ENCODE peak calls at places on chromosomes 3 and 15, in five cellular contexts. C is choroid plexus epithelial cell, Z is lower leg skin, E is AG04449, S is cardiac muscle cell. X is an unnamed sample.

GRCh38 chr3:151644005-151644685 is 89.6 kb upstream of the AADACL2 start:
- DNase-seq in Z (no peak), C (no peak), E (no peak), S (no peak), X (no peak)

GRCh38 chr3:33612641-33613040 is 105.4 kb downstream of the CLASP2 start:
- DNase-seq in S (no peak), Z (no peak), C (no peak), E (no peak), X (no peak)

GRCh38 chr15:88613074-88613944 is 7.8 kb upstream of the AEN start:
- DNase-seq in S (peak; percentile 19), E (no peak), Z (no peak), C (peak; percentile 70), X (no peak)

GRCh38 chr15:99343836-99344551 is 92.7 kb downstream of the LRRC28 start:
- DNase-seq in S (peak; percentile 37), C (no peak), E (no peak), Z (no peak), X (no peak)

GRCh38 chr3:159840900-159841299 is 147.7 kb upstream of the IL12A start:
- DNase-seq in Z (no peak), C (peak; percentile 90), E (no peak), S (no peak), X (peak; percentile 88)

GRCh38 chr15:69092159-69092558 is 68.3 kb upstream of the GLCE start:
- DNase-seq in Z (no peak), C (peak; percentile 80), S (no peak), E (no peak), X (peak; percentile 92)

GRCh38 chr3:43582876-43583275 is 38.9 kb downstream of the ANO10 start:
- DNase-seq in Z (no peak), C (peak; percentile 10), E (peak; percentile 1), S (peak; percentile 30), X (no peak)

GRCh38 chr3:125212509-125213372 is at the start of gene SLC12A8:
- DNase-seq in E (no peak), S (peak; percentile 25), C (no peak), Z (peak; percentile 84), X (no peak)

GRCh38 chr3:69454204-69454787 is 68.4 kb upstream of the FRMD4B start:
- DNase-seq in C (no peak), S (no peak), E (no peak), Z (no peak), X (no peak)

GRCh38 chr15:81398910-81399551 is 25.0 kb upstream of the TMC3 start:
- DNase-seq in S (no peak), E (no peak), C (peak; percentile 18), Z (no peak), X (peak; percentile 45)

GRCh38 chr15:27046891-27047290 is 75.9 kb downstream of the GABRG3 start:
- DNase-seq in S (no peak), E (no peak), C (no peak), Z (no peak), X (no peak)

GRCh38 chr15:69081310-69082004 is 67.0 kb downstream of the NOX5 start:
- DNase-seq in C (peak; percentile 53), Z (no peak), S (no peak), E (no peak), X (no peak)

GRCh38 chr15:71066983-71067382 is 48.3 kb upstream of the THSD4 start:
- DNase-seq in E (no peak), Z (no peak), S (no peak), C (peak; percentile 88), X (peak; percentile 81)

GRCh38 chr15:66498501-66499386 is 1.2 kb upstream of the SNAPC5 start:
- DNase-seq in E (no peak), C (peak; percentile 68), Z (no peak), S (peak; percentile 22), X (no peak)

GRCh38 chr3:111776844-111777483 is 82.1 kb upstream of the PHLDB2 start:
- DNase-seq in S (no peak), E (no peak), C (no peak), Z (no peak), X (no peak)

GRCh38 chr15:60442031-60442665 is 36.8 kb downstream of the ICE2 start:
- DNase-seq in E (no peak), C (no peak), Z (no peak), S (no peak), X (no peak)

GRCh38 chr3:8282541-8283165 is 219.0 kb upstream of the LMCD1 start:
- DNase-seq in Z (no peak), S (no peak), E (no peak), C (no peak), X (no peak)

GRCh38 chr15:43406192-43406591 is 35.3 kb downstream of the TUBGCP4 start:
- DNase-seq in C (no peak), E (no peak), S (no peak), Z (no peak), X (no peak)

GRCh38 chr3:10352146-10352911 is 31.4 kb upstream of the SEC13 start:
- DNase-seq in S (no peak), Z (no peak), C (peak; percentile 98), E (peak; percentile 87), X (peak; percentile 43)

GRCh38 chr15:98772895-98773294 is 124.6 kb downstream of the IGF1R start:
- DNase-seq in S (no peak), C (no peak), Z (no peak), E (no peak), X (no peak)

GRCh38 chr15:95032181-95032580 is 800.8 kb downstream of the MCTP2 start:
- DNase-seq in S (no peak), Z (no peak), E (no peak), C (no peak), X (no peak)

GRCh38 chr3:176208915-176209314 is 988.4 kb downstream of the TBL1XR1 start:
- DNase-seq in C (no peak), E (no peak), S (no peak), Z (no peak), X (peak; percentile 1)

GRCh38 chr3:14839236-14839635 is 20.5 kb downstream of the FGD5 start:
- DNase-seq in C (no peak), S (no peak), Z (no peak), E (no peak), X (no peak)

GRCh38 chr15:23497710-23498111 is 50.7 kb upstream of the GOLGA6L2 start:
- DNase-seq in C (peak; percentile 28), Z (no peak), E (no peak), S (peak; percentile 14), X (no peak)

GRCh38 chr3:69033470-69033869 is 18.7 kb downstream of the TMF1 start:
- DNase-seq in Z (no peak), E (no peak), S (no peak), C (peak; percentile 92), X (peak; percentile 88)

GRCh38 chr15:68993276-68993675 is 21.2 kb upstream of the NOX5 start:
- DNase-seq in S (no peak), Z (peak; percentile 42), C (no peak), E (no peak), X (no peak)

GRCh38 chr3:64398431-64398830 is 173.2 kb upstream of the PRICKLE2 start:
- DNase-seq in S (no peak), E (no peak), Z (no peak), C (no peak), X (no peak)

GRCh38 chr3:159783780-159784747 is 204.6 kb upstream of the IL12A start:
- DNase-seq in C (no peak), E (no peak), Z (no peak), S (no peak), X (peak; percentile 92)

GRCh38 chr15:41797194-41797593 is 22.9 kb downstream of the MAPKBP1 start:
- DNase-seq in C (no peak), Z (no peak), E (no peak), S (no peak), X (no peak)

DNA sequence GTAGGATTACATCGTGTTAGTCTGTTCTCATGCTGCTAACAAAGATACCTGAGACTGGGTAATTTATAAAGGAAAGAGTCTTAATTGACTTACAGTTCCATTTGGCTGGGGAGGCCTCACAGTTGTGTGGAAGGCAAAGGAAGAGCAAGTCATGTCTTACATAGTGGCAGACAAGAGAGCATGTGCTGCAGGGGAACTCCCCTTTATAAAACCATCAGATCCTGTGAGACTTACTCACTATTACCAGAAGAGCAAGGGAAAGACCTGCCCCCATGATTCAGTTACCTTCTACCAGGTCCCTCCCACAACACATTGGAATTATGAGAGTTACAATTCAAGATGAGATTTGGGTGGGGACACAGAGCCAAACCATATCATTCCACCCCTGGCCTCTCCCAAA is 3.4 kb downstream of the SLC25A26 start:
- DNase-seq in E (no peak), S (no peak), C (peak; percentile 7), Z (no peak), X (peak; percentile 64)
- H3K4me3 ChIP-seq in E (no peak overlapping the region), S (no peak overlapping the region), C (no peak overlapping the region), Z (no peak overlapping the region), X (no peak overlapping the region)

GRCh38 chr3:174536319-174536718 is 322.8 kb upstream of the NAALADL2 start:
- DNase-seq in S (no peak), C (no peak), Z (no peak), E (no peak), X (no peak)
- TF ChIP-seq CTCF in S (no peak), C (no peak), Z (no peak), E (no peak), X (no peak)

GRCh38 chr3:129063841-129064482 is 3.4 kb downstream of the GP9 start:
- DNase-seq in S (no peak), E (no peak), C (no peak), Z (no peak), X (peak; percentile 71)

GRCh38 chr3:129064969-129065726 is 4.6 kb downstream of the GP9 start:
- DNase-seq in C (no peak), S (no peak), E (no peak), Z (no peak), X (no peak)

GRCh38 chr3:129070086-129070875 is 9.7 kb downstream of the GP9 start:
- DNase-seq in Z (no peak), E (no peak), S (no peak), C (no peak), X (no peak)

GRCh38 chr3:129065727-129066087 is 5.1 kb downstream of the GP9 start:
- DNase-seq in S (no peak), E (no peak), C (no peak), Z (no peak), X (no peak)

GRCh38 chr3:129068291-129068886 is 7.8 kb downstream of the GP9 start:
- DNase-seq in E (no peak), S (no peak), C (peak; percentile 21), Z (no peak), X (peak; percentile 19)
- H3K4me3 ChIP-seq in E (peak overlapping the region; percentile 36), S (no peak overlapping the region), C (peak overlapping the region; percentile 54), Z (no peak overlapping the region), X (peak overlapping the region; percentile 23)

GRCh38 chr3:31565288-31565687 is 32.6 kb downstream of the STT3B start:
- DNase-seq in C (peak; percentile 24), E (no peak), S (no peak), Z (no peak), X (peak; percentile 13)

GRCh38 chr3:31561891-31562290 is 29.2 kb downstream of the STT3B start:
- DNase-seq in Z (no peak), E (no peak), C (no peak), S (no peak), X (no peak)

GRCh38 chr3:31567036-31567435 is 34.3 kb downstream of the STT3B start:
- DNase-seq in E (no peak), S (peak; percentile 54), C (no peak), Z (no peak), X (peak; percentile 14)

GRCh38 chr3:31559872-31560534 is 27.3 kb downstream of the STT3B start:
- DNase-seq in E (no peak), S (no peak), Z (no peak), C (no peak), X (no peak)

DNA sequence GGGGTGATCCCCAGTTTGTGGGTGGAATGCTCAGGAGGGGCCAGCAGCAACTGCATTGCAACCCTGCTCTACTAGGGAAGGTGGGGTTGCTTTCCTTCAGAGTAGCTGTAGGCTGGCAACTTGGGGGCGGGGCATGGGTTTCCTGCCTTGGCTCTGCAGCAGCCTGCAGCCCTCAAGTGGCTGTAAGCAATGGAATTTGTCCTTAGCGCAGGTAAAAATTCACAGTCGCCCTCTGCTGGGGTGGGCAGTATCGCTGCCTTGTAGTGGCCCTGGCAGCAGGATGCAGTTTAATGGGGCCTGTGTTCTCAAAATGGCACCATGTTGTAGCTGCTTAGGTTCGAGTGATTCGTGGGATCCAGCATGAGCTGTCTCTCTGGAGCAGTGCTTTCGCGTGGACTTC is 29.8 kb downstream of the STT3B start:
- DNase-seq in S (peak; percentile 51), Z (no peak), E (no peak), C (no peak), X (no peak)
- TF ChIP-seq CTCF in S (no peak), Z (no peak), E (no peak), C (no peak), X (no peak)